ENCODE peak calls at places on chromosome 5, in nine cellular contexts. C is HCEC 1CT; B is RPMI8226; I is ovary; H is CD8-positive, alpha-beta T cell; K is mesenchymal stem cell; T is neural crest cell; R is central memory CD4-positive, alpha-beta T cell; L is right lobe of liver. G is an unnamed sample.

GRCh38 chr5:71782771-71783770 is 64.0 kb downstream of the CARTPT start:
- DNase-seq in C (peak), B (peak), I (peak), H (peak), K (peak), T (peak), R (peak), L (peak), G (peak)

GRCh38 chr5:98076501-98076900 is 697.0 kb upstream of the RGMB start:
- DNase-seq in C (no peak), B (no peak), I (no peak), H (no peak), K (no peak), T (no peak), R (no peak), L (no peak), G (no peak)

GRCh38 chr5:107430077-107430625 is 240.6 kb downstream of the EFNA5 start:
- DNase-seq in C (peak), B (peak), I (no peak), H (no peak), K (peak), T (no peak), R (no peak), L (no peak), G (peak)

GRCh38 chr5:159582756-159583523 is 252.7 kb upstream of the IL12B start:
- DNase-seq in C (peak), B (no peak), I (no peak), H (no peak), K (peak), T (no peak), R (no peak), L (no peak), G (no peak)

GRCh38 chr5:147303251-147303650 is 68.4 kb downstream of the STK32A start:
- DNase-seq in C (peak), B (no peak), I (no peak), H (no peak), K (no peak), T (no peak), R (no peak), L (no peak), G (peak)

GRCh38 chr5:132013006-132013689 is 1.7 kb upstream of the ACSL6 start:
- DNase-seq in C (no peak), B (no peak), I (no peak), H (no peak), K (no peak), T (no peak), R (no peak), L (peak), G (no peak)

GRCh38 chr5:83026507-83026906 is 50.7 kb downstream of the TMEM167A start:
- DNase-seq in C (no peak), B (peak), I (no peak), H (no peak), K (no peak), T (no peak), R (no peak), L (no peak), G (no peak)

GRCh38 chr5:151670074-151670686 is 16.5 kb downstream of the SPARC start:
- DNase-seq in C (no peak), B (no peak), I (no peak), H (no peak), K (peak), T (no peak), R (no peak), L (no peak), G (no peak)

GRCh38 chr5:343461-344401 is 22.2 kb downstream of the AHRR start:
- DNase-seq in C (peak), B (no peak), I (peak), H (peak), K (peak), T (peak), R (peak), L (peak), G (peak)

GRCh38 chr5:127046343-127047072 is 16.1 kb upstream of the MARCHF3 start:
- DNase-seq in C (no peak), B (no peak), I (no peak), H (no peak), K (no peak), T (no peak), R (no peak), L (no peak), G (no peak)

GRCh38 chr5:150066901-150067396 is 19.4 kb downstream of the CSF1R start:
- DNase-seq in C (peak), B (no peak), I (no peak), H (no peak), K (peak), T (no peak), R (no peak), L (no peak), G (peak)

GRCh38 chr5:53555160-53555559 is 5.3 kb upstream of the NDUFS4 start:
- DNase-seq in C (no peak), B (no peak), I (no peak), H (no peak), K (no peak), T (no peak), R (no peak), L (no peak), G (no peak)

GRCh38 chr5:176818391-176819098 is 8.2 kb downstream of the UNC5A start:
- DNase-seq in C (no peak), B (peak), I (no peak), H (no peak), K (no peak), T (no peak), R (peak), L (no peak), G (no peak)

GRCh38 chr5:125981016-125981415 is 442.2 kb upstream of the GRAMD2B start:
- DNase-seq in C (no peak), B (no peak), I (no peak), H (no peak), K (no peak), T (no peak), R (no peak), L (no peak), G (no peak)

GRCh38 chr5:82707741-82708140 is 369.5 kb downstream of the TMEM167A start:
- DNase-seq in C (no peak), B (no peak), I (no peak), H (no peak), K (no peak), T (no peak), R (no peak), L (no peak), G (no peak)

GRCh38 chr5:105978011-105978410 is 1692.7 kb downstream of the EFNA5 start:
- DNase-seq in C (no peak), B (no peak), I (no peak), H (no peak), K (no peak), T (no peak), R (no peak), L (no peak), G (no peak)

GRCh38 chr5:36683821-36684434 is 77.5 kb downstream of the SLC1A3 start:
- DNase-seq in C (peak), B (no peak), I (no peak), H (no peak), K (peak), T (no peak), R (no peak), L (no peak), G (no peak)

GRCh38 chr5:126003309-126003708 is 419.9 kb upstream of the GRAMD2B start:
- DNase-seq in C (peak), B (no peak), I (peak), H (no peak), K (peak), T (no peak), R (no peak), L (no peak), G (no peak)

GRCh38 chr5:63025679-63026078 is 447.1 kb downstream of the LRRC70 start:
- DNase-seq in C (no peak), B (no peak), I (no peak), H (no peak), K (no peak), T (no peak), R (no peak), L (no peak), G (no peak)

GRCh38 chr5:65512170-65512937 is 30.6 kb upstream of the ADAMTS6 start:
- DNase-seq in C (peak), B (no peak), I (no peak), H (no peak), K (peak), T (no peak), R (no peak), L (no peak), G (no peak)

GRCh38 chr5:80399553-80400239 is 8.2 kb upstream of the ZFYVE16 start:
- DNase-seq in C (peak), B (peak), I (no peak), H (no peak), K (peak), T (no peak), R (no peak), L (no peak), G (no peak)

GRCh38 chr5:10762776-10763500 is 1.9 kb upstream of the DAP start:
- DNase-seq in C (no peak), B (peak), I (no peak), H (no peak), K (no peak), T (no peak), R (no peak), L (no peak), G (no peak)

GRCh38 chr5:16037121-16037520 is 142.5 kb downstream of the MARCHF11 start:
- DNase-seq in C (no peak), B (no peak), I (no peak), H (no peak), K (no peak), T (no peak), R (no peak), L (no peak), G (no peak)

GRCh38 chr5:123206618-123207320 is 117.7 kb downstream of the PRDM6 start:
- DNase-seq in C (no peak), B (no peak), I (no peak), H (no peak), K (peak), T (no peak), R (no peak), L (no peak), G (no peak)

GRCh38 chr5:28788954-28789353 is 1750.6 kb upstream of the CDH9 start:
- DNase-seq in C (no peak), B (no peak), I (no peak), H (no peak), K (no peak), T (no peak), R (no peak), L (no peak), G (no peak)

GRCh38 chr5:170297589-170298462 is at the start of gene LCP2:
- DNase-seq in C (no peak), B (peak), I (no peak), H (peak), K (no peak), T (no peak), R (peak), L (no peak), G (peak)

GRCh38 chr5:124474821-124475220 is 271.6 kb downstream of the ZNF608 start:
- DNase-seq in C (no peak), B (no peak), I (no peak), H (no peak), K (no peak), T (no peak), R (no peak), L (no peak), G (no peak)

GRCh38 chr5:147391781-147392180 is 118.1 kb downstream of the DPYSL3 start:
- DNase-seq in C (peak), B (peak), I (no peak), H (no peak), K (peak), T (peak), R (no peak), L (no peak), G (peak)

GRCh38 chr5:72556351-72557146 is 49.3 kb upstream of the ZNF366 start:
- DNase-seq in C (peak), B (peak), I (peak), H (peak), K (peak), T (peak), R (no peak), L (peak), G (peak)

GRCh38 chr5:145531038-145531734 is 304.0 kb downstream of the PRELID2 start:
- DNase-seq in C (peak), B (no peak), I (peak), H (no peak), K (peak), T (no peak), R (no peak), L (peak), G (peak)

GRCh38 chr5:151222769-151223446 is 984 bp downstream of the CCDC69 start:
- DNase-seq in C (no peak), B (no peak), I (peak), H (peak), K (peak), T (no peak), R (peak), L (peak), G (no peak)

GRCh38 chr5:76175051-76175666 is 92.0 kb downstream of the SV2C start:
- DNase-seq in C (peak), B (peak), I (no peak), H (peak), K (peak), T (peak), R (peak), L (no peak), G (peak)